ENCODE peak calls at places on chromosomes 3 and 15, in four cellular contexts. R, C, S and D are unnamed samples. For H3K4me1, H3K27me3 and H3K9me3, the result is how much of the 10 kb centered on the place peaks cover.

GRCh38 chr3:117261907-117262518 is 552.4 kb downstream of the TUSC7 start:
- DNase-seq in C (no peak), R (no peak), S (no peak), D (no peak)

GRCh38 chr3:104132566-104132997 is 1234.1 kb upstream of the ALCAM start:
- DNase-seq in R (peak), C (no peak), S (no peak), D (no peak)

GRCh38 chr3:104588442-104588841 is 778.3 kb upstream of the ALCAM start:
- DNase-seq in S (no peak), R (no peak), C (no peak), D (no peak)

GRCh38 chr3:138824114-138824506 is 10.6 kb downstream of the PIK3CB start:
- DNase-seq in S (no peak), C (no peak), R (no peak), D (no peak)

GRCh38 chr15:65833501-65834220 is 35.6 kb upstream of the RAB11A start:
- DNase-seq in R (no peak), S (peak), C (no peak), D (no peak)

GRCh38 chr3:197256836-197257444 is 41.5 kb downstream of the DLG1 start:
- DNase-seq in C (peak), S (no peak), R (peak), D (no peak)

GRCh38 chr15:67715166-67715565 is 110.1 kb upstream of the SKOR1 start:
- DNase-seq in C (no peak), R (no peak), S (no peak), D (no peak)

GRCh38 chr3:194572944-194573491 is 60.2 kb downstream of the TMEM44 start:
- DNase-seq in R (peak), S (no peak), C (no peak), D (no peak)

GRCh38 chr3:56314842-56315241 is 153.4 kb downstream of the ERC2 start:
- DNase-seq in S (no peak), R (peak), C (no peak), D (peak)

GRCh38 chr3:27675287-27675686 is 46.8 kb downstream of the EOMES start:
- DNase-seq in C (no peak), R (peak), S (no peak), D (no peak)

GRCh38 chr3:107065094-107065861 is 312.0 kb upstream of the CCDC54 start:
- DNase-seq in S (no peak), C (no peak), R (peak), D (peak)

GRCh38 chr3:170049146-170050000 is 11.6 kb downstream of the GPR160 start:
- DNase-seq in C (no peak), S (peak), R (peak), D (no peak)

GRCh38 chr3:168127466-168127865 is 31.7 kb upstream of the GOLIM4 start:
- DNase-seq in C (no peak), S (no peak), R (no peak), D (no peak)

GRCh38 chr3:23968467-23969184 is 23.5 kb downstream of the NR1D2 start:
- DNase-seq in S (peak), R (peak), C (no peak), D (no peak)

GRCh38 chr3:188002626-188003138 is 151.3 kb upstream of the LPP start:
- DNase-seq in C (no peak), R (no peak), S (no peak), D (no peak)

GRCh38 chr3:99482191-99482590 is 156.2 kb upstream of the COL8A1 start:
- DNase-seq in R (no peak), S (no peak), C (no peak), D (no peak)

GRCh38 chr3:179321585-179322322 is 1.1 kb upstream of the ZNF639 start:
- DNase-seq in C (no peak), S (no peak), R (peak), D (peak)

GRCh38 chr15:99123706-99124451 is 19.0 kb downstream of the SYNM start:
- DNase-seq in S (peak), R (peak), C (no peak), D (peak)

DNA sequence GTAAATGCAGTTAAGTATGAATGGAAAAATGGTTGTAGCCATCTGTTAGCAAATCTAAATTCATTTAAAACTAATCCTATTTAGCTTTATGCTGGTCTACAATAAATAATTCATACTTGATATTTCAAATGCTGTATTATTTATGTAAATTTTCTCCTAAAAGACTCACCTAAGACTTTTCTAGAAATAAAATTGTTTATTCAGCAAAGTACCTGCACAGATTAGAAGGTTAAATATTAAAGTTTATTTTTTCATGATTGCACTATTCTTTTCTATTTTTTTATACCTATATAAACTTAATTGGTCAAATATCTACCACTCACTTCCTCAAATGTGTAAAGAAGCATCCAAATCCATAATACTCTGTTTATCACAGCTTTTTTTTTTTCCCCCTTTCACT is 45.2 kb downstream of the MBNL1 start:
- DNase-seq in R (no peak), C (no peak), S (no peak), D (no peak)
- H3K4me1 ChIP-seq in R (under half), C (half or more), S (half or more), D (half or more)

GRCh38 chr15:38624248-38625214 is 59.9 kb upstream of the RASGRP1 start:
- DNase-seq in C (no peak), S (no peak), R (no peak), D (no peak)

GRCh38 chr15:38627684-38628277 is 63.2 kb upstream of the RASGRP1 start:
- DNase-seq in C (no peak), R (no peak), S (no peak), D (peak)

GRCh38 chr15:38625886-38626285 is 61.3 kb upstream of the RASGRP1 start:
- DNase-seq in C (no peak), R (no peak), S (no peak), D (no peak)

GRCh38 chr15:38623744-38624143 is 59.1 kb upstream of the RASGRP1 start:
- DNase-seq in R (no peak), C (no peak), S (no peak), D (peak)

GRCh38 chr15:38626443-38627050 is 61.9 kb upstream of the RASGRP1 start:
- DNase-seq in R (no peak), C (no peak), S (no peak), D (no peak)
- H3K27me3 ChIP-seq in R (under half), C (under half), S (under half), D (under half)

GRCh38 chr15:20351448-20351961 is 190.1 kb downstream of the GOLGA6L6 start:
- DNase-seq in C (no peak), S (peak), R (no peak), D (no peak)
- H3K9me3 ChIP-seq in C (under half), S (under half), R (under half), D (under half)

GRCh38 chr3:13598201-13598600 is 49.3 kb downstream of the FBLN2 start:
- DNase-seq in C (no peak), R (no peak), S (no peak), D (no peak)
- H3K4me1 ChIP-seq in C (under half), R (under half), S (under half), D (under half)

GRCh38 chr3:54533856-54534255 is 394.0 kb downstream of the LRTM1 start:
- DNase-seq in R (no peak), S (no peak), C (no peak), D (no peak)

GRCh38 chr3:54527521-54527920 is 400.3 kb downstream of the LRTM1 start:
- DNase-seq in S (no peak), R (no peak), C (no peak), D (no peak)

GRCh38 chr3:54530091-54530490 is 397.8 kb downstream of the LRTM1 start:
- DNase-seq in S (no peak), C (no peak), R (no peak), D (no peak)

GRCh38 chr3:54531741-54532140 is 396.1 kb downstream of the LRTM1 start:
- DNase-seq in R (no peak), C (no peak), S (no peak), D (no peak)

GRCh38 chr3:54527953-54528352 is 399.9 kb downstream of the LRTM1 start:
- DNase-seq in S (peak), C (no peak), R (peak), D (no peak)
- H3K27me3 ChIP-seq in S (under half), C (under half), R (under half), D (under half)

GRCh38 chr3:65334045-65334665 is 646.4 kb upstream of the ADAMTS9 start:
- DNase-seq in C (no peak), R (no peak), S (no peak), D (no peak)
- H3K9me3 ChIP-seq in C (under half), R (under half), S (under half), D (under half)

DNA sequence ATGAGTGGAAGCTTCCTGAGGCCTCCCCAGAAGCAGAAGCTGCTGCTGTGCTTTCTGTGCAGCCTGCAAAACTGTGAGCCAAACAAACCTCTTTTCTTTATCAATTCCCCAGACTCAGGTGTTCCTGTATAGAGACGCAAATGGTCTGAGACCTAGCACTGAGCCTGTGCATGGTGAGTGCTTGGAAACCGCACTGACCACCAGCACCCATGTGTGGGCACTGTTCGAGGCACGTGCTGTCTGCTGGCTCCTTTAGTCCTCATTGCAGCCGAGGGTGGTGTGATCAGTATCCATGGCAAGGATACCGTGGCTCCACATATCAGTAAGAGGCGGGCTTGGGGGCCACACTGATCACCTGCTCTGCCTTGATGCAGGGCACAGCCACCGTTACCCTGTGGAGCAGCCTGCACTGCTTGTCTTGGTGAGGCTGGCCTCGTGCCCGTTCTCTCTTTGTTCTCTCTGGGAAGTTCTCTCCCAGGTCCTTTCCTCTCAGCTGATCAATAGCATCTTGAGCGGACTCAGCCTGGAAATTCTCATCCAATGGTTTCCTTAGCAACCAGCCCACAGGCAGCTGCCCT is 101.0 kb downstream of the PLXNA1 start:
- DNase-seq in R (no peak), C (no peak), S (peak), D (no peak)
- H3K4me1 ChIP-seq in R (under half), C (under half), S (under half), D (under half)

DNA sequence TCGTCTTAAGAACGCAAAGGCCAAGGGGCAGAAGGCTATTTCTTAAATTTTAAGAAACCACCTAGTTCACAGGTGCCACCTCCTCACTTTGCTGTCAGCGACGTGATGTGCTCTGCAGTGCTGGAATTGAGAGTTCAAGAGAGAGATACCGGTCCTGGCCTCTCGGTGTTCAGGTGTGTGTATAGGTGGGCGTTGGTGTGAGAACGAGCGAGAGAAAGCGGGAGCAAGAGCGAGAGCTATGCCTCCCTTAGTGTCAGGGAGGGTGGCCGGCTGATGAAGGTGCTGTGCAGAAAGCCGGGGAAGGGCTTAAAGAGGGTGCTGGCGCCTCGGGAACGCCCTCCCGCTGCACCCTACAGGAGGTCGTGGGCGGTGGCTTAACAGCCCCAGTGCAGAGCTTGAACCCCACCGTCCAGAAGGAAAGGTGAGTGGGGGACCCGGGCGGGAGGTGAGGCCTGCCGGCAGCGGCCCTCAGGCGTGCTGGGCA is 247.1 kb upstream of the TOPAZ1 start:
- DNase-seq in C (no peak), S (no peak), R (no peak), D (no peak)
- H3K27me3 ChIP-seq in C (half or more), S (under half), R (under half), D (half or more)